ENCODE peak calls at places on chromosomes 2 and 18, in four cellular contexts. J, Q, S and O are unnamed samples.

GRCh38 chr18:25279133-25279532 is 72.8 kb downstream of the ZNF521 start:
- DNase-seq in J (no peak), Q (no peak), S (no peak), O (no peak)

GRCh38 chr18:2906522-2907458 is 60.0 kb downstream of the EMILIN2 start:
- DNase-seq in J (no peak), Q (peak; percentile 33), S (no peak), O (no peak)

GRCh38 chr2:209305746-209306196 is 118.1 kb upstream of the MAP2 start:
- DNase-seq in J (peak; percentile 88), Q (no peak), S (no peak), O (no peak)

GRCh38 chr2:230778350-230779140 is 65.9 kb downstream of the CAB39 start:
- DNase-seq in J (no peak), Q (no peak), S (no peak), O (no peak)

GRCh38 chr18:6355789-6356589 is 58.7 kb downstream of the L3MBTL4 start:
- DNase-seq in J (no peak), Q (no peak), S (no peak), O (no peak)

GRCh38 chr2:22748909-22749308 is 636.1 kb upstream of the KLHL29 start:
- DNase-seq in J (no peak), Q (no peak), S (no peak), O (no peak)

GRCh38 chr2:33238111-33238510 is 238.3 kb upstream of the RASGRP3 start:
- DNase-seq in J (no peak), Q (no peak), S (no peak), O (no peak)

GRCh38 chr2:17083902-17084301 is 418.3 kb upstream of the CYRIA start:
- DNase-seq in J (no peak), Q (no peak), S (no peak), O (no peak)

GRCh38 chr2:142254057-142254456 is 123.2 kb upstream of the LRP1B start:
- DNase-seq in J (no peak), Q (no peak), S (no peak), O (no peak)

GRCh38 chr18:31491586-31491985 is 6.4 kb upstream of the DSG2 start:
- DNase-seq in J (no peak), Q (no peak), S (no peak), O (no peak)

GRCh38 chr2:38443021-38443541 is 66.0 kb upstream of the ATL2 start:
- DNase-seq in J (no peak), Q (no peak), S (peak; percentile 82), O (no peak)

GRCh38 chr18:3409811-3410210 is 40.2 kb upstream of the TGIF1 start:
- DNase-seq in J (no peak), Q (no peak), S (no peak), O (no peak)

GRCh38 chr18:67766930-67767329 is 250.4 kb upstream of the DSEL start:
- DNase-seq in J (no peak), Q (no peak), S (no peak), O (no peak)

GRCh38 chr2:12918138-12918840 is 201.6 kb downstream of the TRIB2 start:
- DNase-seq in J (no peak), Q (no peak), S (no peak), O (no peak)

GRCh38 chr2:42048318-42049251 is 764 bp downstream of the PKDCC start:
- DNase-seq in J (peak; percentile 41), Q (no peak), S (peak; percentile 75), O (no peak)

GRCh38 chr2:129885735-129886134 is 93.7 kb upstream of the RAB6C start:
- DNase-seq in J (no peak), Q (no peak), S (no peak), O (no peak)

GRCh38 chr2:173075781-173076556 is at the start of gene MAP3K20:
- DNase-seq in J (peak; percentile 69), Q (peak; percentile 9), S (peak; percentile 92), O (peak; percentile 27)

GRCh38 chr2:170771049-170771937 is 1.1 kb downstream of the ERICH2 start:
- DNase-seq in J (no peak), Q (peak; percentile 6), S (no peak), O (no peak)

GRCh38 chr18:68735498-68736343 is 20.8 kb upstream of the TMX3 start:
- DNase-seq in J (no peak), Q (no peak), S (no peak), O (no peak)

GRCh38 chr18:31723998-31724711 is 36.5 kb downstream of the SLC25A52 start:
- DNase-seq in J (peak; percentile 38), Q (no peak), S (peak; percentile 65), O (no peak)

GRCh38 chr18:36309436-36310391 is 12.2 kb downstream of the FHOD3 start:
- DNase-seq in J (no peak), Q (no peak), S (no peak), O (no peak)

GRCh38 chr2:179612591-179613298 is 248.7 kb downstream of the ZNF385B start:
- DNase-seq in J (no peak), Q (no peak), S (no peak), O (no peak)

GRCh38 chr2:97720746-97721145 is 7.4 kb downstream of the ZAP70 start:
- DNase-seq in J (no peak), Q (no peak), S (no peak), O (no peak)

GRCh38 chr18:79847606-79848293 is 50.0 kb downstream of the KCNG2 start:
- DNase-seq in J (no peak), Q (no peak), S (no peak), O (no peak)

GRCh38 chr2:173978447-173978846 is 13.3 kb upstream of the SP3 start:
- DNase-seq in J (no peak), Q (no peak), S (no peak), O (no peak)

GRCh38 chr2:145875011-145875410 is 1355.1 kb upstream of the ZEB2 start:
- DNase-seq in J (no peak), Q (no peak), S (no peak), O (no peak)

GRCh38 chr18:76380791-76381405 is 114.1 kb downstream of the ZNF516 start:
- DNase-seq in J (no peak), Q (no peak), S (peak; percentile 64), O (no peak)

GRCh38 chr2:17688600-17688999 is 65.0 kb downstream of the SMC6 start:
- DNase-seq in J (no peak), Q (no peak), S (no peak), O (no peak)

GRCh38 chr2:129459200-129459876 is 520.1 kb upstream of the RAB6C start:
- DNase-seq in J (no peak), Q (no peak), S (no peak), O (no peak)

DNA sequence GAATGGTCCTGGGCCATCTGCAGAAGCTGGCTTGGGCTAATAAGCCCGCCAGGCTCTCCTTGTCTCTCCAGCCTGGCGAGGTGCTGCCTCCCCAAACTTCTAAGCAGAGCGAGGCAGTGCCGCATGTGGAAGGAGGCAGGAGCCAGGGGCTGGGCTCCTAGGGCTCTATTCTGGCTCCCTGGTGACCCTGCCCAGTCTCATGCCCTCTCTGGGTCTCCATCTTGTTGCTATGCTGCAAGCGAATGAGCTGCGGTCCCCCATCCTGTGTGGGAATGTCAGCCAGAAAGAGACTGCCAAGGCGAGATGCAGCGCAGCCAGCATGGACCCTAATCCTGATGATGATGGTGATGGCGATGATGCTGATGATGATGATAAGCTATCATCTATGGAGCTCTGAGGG is 48.7 kb downstream of the TNS1 start:
- DNase-seq in J (no peak), Q (no peak), S (peak; percentile 64), O (no peak)
- H3K27ac ChIP-seq in J (peak overlapping the region; percentile 54), Q (no peak overlapping the region), S (peak overlapping the region; percentile 84), O (peak overlapping the region; percentile 67)

GRCh38 chr2:181806039-181806392 is 85.5 kb upstream of the ITPRID2 start:
- DNase-seq in J (no peak), Q (no peak), S (no peak), O (no peak)

GRCh38 chr2:181810823-181811695 is 80.5 kb upstream of the ITPRID2 start:
- DNase-seq in J (peak; percentile 43), Q (no peak), S (no peak), O (no peak)

GRCh38 chr2:181807526-181807925 is 84.0 kb upstream of the ITPRID2 start:
- DNase-seq in J (no peak), Q (no peak), S (no peak), O (no peak)

DNA sequence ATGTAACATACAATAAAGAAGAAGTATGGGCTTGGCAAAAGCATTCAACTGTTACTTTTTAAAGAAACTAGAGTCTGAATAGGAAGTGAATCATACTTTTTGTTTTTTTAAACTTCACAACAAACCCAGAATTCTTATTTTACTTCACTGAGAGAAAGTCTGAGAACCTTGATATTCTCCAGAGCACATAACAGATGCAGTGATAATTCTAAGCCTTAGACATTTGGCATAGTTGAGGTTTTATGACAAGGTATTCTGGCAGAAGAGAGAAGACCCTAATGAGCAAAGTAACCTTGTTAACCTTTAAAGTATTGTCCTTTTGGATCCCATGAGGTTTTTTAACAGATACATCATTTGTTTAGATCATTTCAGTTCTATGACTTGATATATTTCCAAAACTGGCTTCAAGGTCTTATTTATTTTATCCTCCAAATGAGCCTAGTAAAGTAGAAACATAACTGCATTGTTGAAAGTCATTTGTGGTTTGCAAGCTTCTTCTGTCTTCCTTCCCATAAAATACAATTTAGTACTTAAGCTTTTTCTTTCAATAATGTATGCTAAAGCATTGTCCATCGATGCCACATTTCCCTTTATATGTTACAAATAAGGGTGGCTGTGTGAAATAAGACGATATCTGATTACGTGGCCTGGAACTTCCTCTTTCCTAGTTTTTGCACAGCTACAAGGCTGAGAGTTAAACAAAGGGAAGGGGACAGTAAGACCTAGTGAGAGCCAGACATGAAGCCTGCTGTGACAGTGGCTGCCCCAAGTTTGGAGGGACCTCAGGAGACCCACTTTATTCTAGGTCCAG is 86.1 kb upstream of the ITPRID2 start:
- DNase-seq in J (no peak), Q (no peak), S (no peak), O (no peak)
- H3K27ac ChIP-seq in J (no peak overlapping the region), Q (no peak overlapping the region), S (peak overlapping the region; percentile 45), O (no peak overlapping the region)

DNA sequence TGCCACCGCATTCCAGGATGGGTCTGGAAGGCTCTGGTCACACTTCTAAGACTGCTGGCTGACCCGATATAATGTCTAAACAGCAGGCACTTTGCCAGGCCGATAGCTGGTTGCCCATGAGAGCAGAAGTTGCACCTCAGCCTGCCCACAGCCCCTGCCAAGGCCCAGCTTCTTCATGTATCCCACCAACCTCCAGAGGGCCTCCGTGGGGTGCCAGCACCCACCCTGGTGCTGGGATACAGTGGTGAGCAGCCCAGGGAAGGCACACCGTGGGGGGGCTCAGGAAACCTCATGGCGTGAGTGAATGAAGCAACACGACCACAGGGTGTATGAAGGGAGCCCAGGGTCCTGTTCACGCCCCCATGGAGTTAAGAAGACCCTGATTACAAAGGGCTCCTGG is 16.2 kb upstream of the GLI2 start:
- DNase-seq in J (no peak), Q (no peak), S (no peak), O (no peak)
- H3K27ac ChIP-seq in J (no peak overlapping the region), Q (no peak overlapping the region), S (no peak overlapping the region), O (no peak overlapping the region)

DNA sequence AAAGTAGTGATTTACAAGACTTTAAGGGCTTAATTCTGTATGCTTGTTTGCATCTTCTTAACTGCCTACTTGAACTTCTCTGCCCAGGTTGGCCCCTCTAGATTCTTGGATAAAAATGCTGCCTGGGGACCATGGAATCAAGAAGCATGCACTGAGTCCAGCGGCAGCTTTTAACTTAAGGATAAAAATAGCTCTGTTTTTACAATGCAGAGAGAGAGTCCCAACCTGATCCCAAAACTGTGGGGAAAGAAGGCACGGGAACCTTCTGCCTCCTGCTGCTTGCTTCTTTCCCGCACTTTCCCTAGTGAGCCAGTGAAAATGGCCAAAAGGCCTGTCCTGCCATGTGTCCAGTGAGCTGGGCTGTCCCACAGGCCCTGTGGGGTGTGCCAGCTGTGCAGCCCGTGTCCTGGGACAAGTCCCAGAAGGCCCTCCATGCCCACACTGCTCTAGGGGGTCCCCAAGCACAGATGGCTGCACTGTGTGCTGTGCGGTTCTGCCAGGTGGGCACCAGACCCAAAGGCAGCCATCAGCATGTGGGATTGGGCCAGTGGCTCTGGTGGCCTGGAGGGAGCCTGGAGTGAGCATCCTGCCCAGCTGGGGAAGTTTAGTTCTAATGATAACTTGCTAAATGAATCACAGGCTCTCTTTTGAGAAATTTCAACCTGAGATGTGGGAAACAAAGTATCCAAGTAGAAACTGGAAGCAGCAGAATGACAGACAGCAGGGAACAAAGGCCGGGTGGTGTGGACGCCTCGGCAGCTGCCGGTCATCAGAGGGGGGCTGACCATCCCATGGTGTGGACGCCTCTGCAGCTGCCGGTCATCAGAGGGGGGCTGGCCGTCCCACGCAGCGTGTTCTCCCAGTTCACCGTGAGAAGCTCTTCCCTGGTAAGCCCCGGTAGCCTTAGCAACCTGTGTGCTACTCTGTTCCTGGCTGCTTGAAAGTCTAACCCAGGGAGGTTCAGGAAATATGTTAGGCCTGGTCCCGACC is 10.0 kb upstream of the CNDP2 start:
- DNase-seq in J (no peak), Q (no peak), S (no peak), O (no peak)
- H3K27ac ChIP-seq in J (no peak overlapping the region), Q (no peak overlapping the region), S (no peak overlapping the region), O (peak overlapping the region; percentile 46)